ENCODE peak calls at places on chromosomes 16 and 17, in seven cellular contexts. P is stimulated activated CD8-positive, alpha-beta memory T cell treated with anti-CD3 and anti-CD28 coated beads, Interleukin-12 subunit alpha, Interleukin-12 subunit beta, amount 100 ng/mL, for 4 hours; Q is iPS-NIHi11; Y is skeletal muscle cell; L is hypothalamus; J is activated naive CD8-positive, alpha-beta T cell treated with anti-CD3 and anti-CD28 coated beads, Interleukin-2, amount 50 U/mL, for 24 hours; X is KBM-7. B is an unnamed sample.

GRCh38 chr17:42227849-42228696 is 33.8 kb upstream of the GHDC start:
- DNase-seq in J (no peak), Q (no peak), L (no peak), P (no peak), X (no peak), Y (no peak), B (no peak)

GRCh38 chr17:56425483-56425882 is 168.0 kb upstream of the NOG start:
- DNase-seq in X (no peak), L (no peak), J (no peak), Y (no peak), Q (no peak), P (no peak), B (no peak)

GRCh38 chr16:64311241-64311640 is 810.6 kb downstream of the CDH11 start:
- DNase-seq in P (no peak), J (no peak), Y (no peak), Q (no peak), L (no peak), X (no peak), B (no peak)

GRCh38 chr17:10119203-10120112 is 78.9 kb downstream of the GAS7 start:
- DNase-seq in Y (no peak), X (peak), Q (peak), L (no peak), J (peak), P (peak), B (peak)

GRCh38 chr16:87930456-87930855 is 5.9 kb downstream of the CA5A start:
- DNase-seq in Q (peak), J (no peak), Y (no peak), X (peak), P (no peak), L (no peak), B (no peak)

GRCh38 chr16:75070055-75070841 is 46.3 kb downstream of the LDHD start:
- DNase-seq in X (no peak), L (peak), Q (no peak), J (no peak), P (no peak), Y (no peak), B (no peak)

GRCh38 chr17:76714822-76715461 is 4.2 kb upstream of the MXRA7 start:
- DNase-seq in P (peak), Y (no peak), J (peak), L (peak), X (peak), Q (peak), B (peak)

GRCh38 chr17:21278304-21279197 is 6.0 kb upstream of the MAP2K3 start:
- DNase-seq in L (no peak), P (no peak), X (peak), Y (no peak), J (peak), Q (no peak), B (peak)

GRCh38 chr17:62740066-62740465 is 68.0 kb downstream of the MARCHF10 start:
- DNase-seq in Q (peak), L (no peak), J (no peak), X (no peak), P (no peak), Y (no peak), B (no peak)